ENCODE peak calls at places on chromosomes 13 and 19, in six cellular contexts. One of them, this sample, is unnamed. For H3K4me1, the result is how much of the 10 kb centered on the place peaks cover.

GRCh38 chr19:4060621-4061177 is 6.0 kb downstream of the ZBTB7A start:
- DNase-seq in heart right ventricle: no peak
- DNase-seq in transverse colon: peak
- DNase-seq in PC-3: no peak
- DNase-seq in tibial artery: no peak
- DNase-seq in fibroblast of lung: no peak
- DNase-seq in this sample: no peak

GRCh38 chr13:53264751-53265150 is 236.1 kb downstream of the OLFM4 start:
- DNase-seq in heart right ventricle: no peak
- DNase-seq in transverse colon: no peak
- DNase-seq in PC-3: no peak
- DNase-seq in tibial artery: no peak
- DNase-seq in fibroblast of lung: no peak
- DNase-seq in this sample: no peak

GRCh38 chr13:66210677-66211076 is 1019.5 kb downstream of the PCDH9 start:
- DNase-seq in heart right ventricle: no peak
- DNase-seq in transverse colon: no peak
- DNase-seq in PC-3: peak
- DNase-seq in tibial artery: no peak
- DNase-seq in fibroblast of lung: peak
- DNase-seq in this sample: no peak

GRCh38 chr19:4969772-4970531 is 1.0 kb downstream of the KDM4B start:
- DNase-seq in heart right ventricle: no peak
- DNase-seq in transverse colon: no peak
- DNase-seq in PC-3: peak
- DNase-seq in tibial artery: no peak
- DNase-seq in fibroblast of lung: peak
- DNase-seq in this sample: no peak

GRCh38 chr19:42989851-42990250 is 36.4 kb downstream of the PSG11 start:
- DNase-seq in heart right ventricle: no peak
- DNase-seq in transverse colon: no peak
- DNase-seq in PC-3: no peak
- DNase-seq in tibial artery: no peak
- DNase-seq in fibroblast of lung: peak
- DNase-seq in this sample: no peak

GRCh38 chr13:32737111-32737571 is 150.9 kb downstream of the PDS5B start:
- DNase-seq in heart right ventricle: no peak
- DNase-seq in transverse colon: no peak
- DNase-seq in PC-3: no peak
- DNase-seq in tibial artery: no peak
- DNase-seq in fibroblast of lung: peak
- DNase-seq in this sample: no peak

GRCh38 chr19:32404939-32405430 is 585 bp upstream of the DPY19L3 start:
- DNase-seq in heart right ventricle: peak
- DNase-seq in transverse colon: peak
- DNase-seq in PC-3: peak
- DNase-seq in tibial artery: peak
- DNase-seq in fibroblast of lung: peak
- DNase-seq in this sample: peak

GRCh38 chr13:20177049-20177831 is 15.5 kb downstream of the GJB2 start:
- DNase-seq in heart right ventricle: no peak
- DNase-seq in transverse colon: no peak
- DNase-seq in PC-3: no peak
- DNase-seq in tibial artery: no peak
- DNase-seq in fibroblast of lung: no peak
- DNase-seq in this sample: no peak

GRCh38 chr13:63124863-63125262 is 1709.2 kb upstream of the PCDH20 start:
- DNase-seq in heart right ventricle: no peak
- DNase-seq in transverse colon: no peak
- DNase-seq in PC-3: peak
- DNase-seq in tibial artery: no peak
- DNase-seq in fibroblast of lung: peak
- DNase-seq in this sample: no peak

GRCh38 chr13:49308104-49308875 is 60.6 kb downstream of the CDADC1 start:
- DNase-seq in heart right ventricle: peak
- DNase-seq in transverse colon: peak
- DNase-seq in PC-3: no peak
- DNase-seq in tibial artery: peak
- DNase-seq in fibroblast of lung: peak
- DNase-seq in this sample: peak

GRCh38 chr19:45168767-45169351 is 8.1 kb upstream of the NKPD1 start:
- DNase-seq in heart right ventricle: no peak
- DNase-seq in transverse colon: no peak
- DNase-seq in PC-3: no peak
- DNase-seq in tibial artery: no peak
- DNase-seq in fibroblast of lung: no peak
- DNase-seq in this sample: no peak

GRCh38 chr19:45163751-45164150 is 3.0 kb upstream of the NKPD1 start:
- DNase-seq in heart right ventricle: no peak
- DNase-seq in transverse colon: no peak
- DNase-seq in PC-3: no peak
- DNase-seq in tibial artery: no peak
- DNase-seq in fibroblast of lung: no peak
- DNase-seq in this sample: no peak

GRCh38 chr19:45164577-45165335 is 4.0 kb upstream of the NKPD1 start:
- DNase-seq in heart right ventricle: peak
- DNase-seq in transverse colon: peak
- DNase-seq in PC-3: no peak
- DNase-seq in tibial artery: no peak
- DNase-seq in fibroblast of lung: peak
- DNase-seq in this sample: peak

GRCh38 chr19:45169602-45170001 is 8.4 kb downstream of the TRAPPC6A start:
- DNase-seq in heart right ventricle: no peak
- DNase-seq in transverse colon: no peak
- DNase-seq in PC-3: no peak
- DNase-seq in tibial artery: no peak
- DNase-seq in fibroblast of lung: no peak
- DNase-seq in this sample: no peak

DNA sequence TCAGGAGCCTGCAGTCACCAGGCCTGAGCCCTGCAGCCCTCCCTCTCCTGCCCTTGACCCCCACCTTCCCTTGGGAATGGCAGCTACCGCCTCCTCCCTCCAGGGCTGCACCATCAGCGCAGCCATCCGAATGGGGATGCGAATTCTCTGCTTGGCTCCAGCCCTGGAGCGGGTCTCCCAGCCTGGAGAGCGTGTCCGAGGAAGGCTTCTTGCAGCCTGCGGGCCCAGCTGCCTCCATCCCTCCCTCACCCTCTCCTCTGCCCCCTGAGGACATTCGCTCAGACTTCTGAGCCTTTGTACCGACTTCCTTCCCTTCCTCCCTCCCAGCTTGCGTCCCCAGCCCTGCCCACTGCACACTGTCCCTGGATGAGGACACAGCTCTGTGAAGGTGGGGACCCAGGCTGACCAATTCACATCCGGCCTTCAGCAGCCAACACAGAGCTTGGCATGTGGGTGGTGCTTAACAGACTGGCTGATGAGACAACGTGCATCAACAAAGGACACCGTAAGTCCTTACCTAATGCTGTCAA is 6.0 kb upstream of the NKPD1 start:
- DNase-seq in heart right ventricle: no peak
- DNase-seq in transverse colon: no peak
- DNase-seq in PC-3: no peak
- DNase-seq in tibial artery: no peak
- DNase-seq in fibroblast of lung: no peak
- DNase-seq in this sample: no peak
- H3K27ac ChIP-seq in heart right ventricle: no peak
- H3K27ac ChIP-seq in transverse colon: no peak
- H3K27ac ChIP-seq in PC-3: no peak
- H3K27ac ChIP-seq in tibial artery: no peak
- H3K27ac ChIP-seq in fibroblast of lung: no peak
- H3K27ac ChIP-seq in this sample: no peak

GRCh38 chr19:18518639-18519038 is 3.2 kb downstream of the ELL start:
- DNase-seq in heart right ventricle: no peak
- DNase-seq in transverse colon: no peak
- DNase-seq in PC-3: no peak
- DNase-seq in tibial artery: no peak
- DNase-seq in fibroblast of lung: no peak
- DNase-seq in this sample: no peak
- H3K4me1 ChIP-seq in heart right ventricle: under half
- H3K4me1 ChIP-seq in transverse colon: under half
- H3K4me1 ChIP-seq in PC-3: under half
- H3K4me1 ChIP-seq in tibial artery: under half
- H3K4me1 ChIP-seq in fibroblast of lung: under half
- H3K4me1 ChIP-seq in this sample: half or more

DNA sequence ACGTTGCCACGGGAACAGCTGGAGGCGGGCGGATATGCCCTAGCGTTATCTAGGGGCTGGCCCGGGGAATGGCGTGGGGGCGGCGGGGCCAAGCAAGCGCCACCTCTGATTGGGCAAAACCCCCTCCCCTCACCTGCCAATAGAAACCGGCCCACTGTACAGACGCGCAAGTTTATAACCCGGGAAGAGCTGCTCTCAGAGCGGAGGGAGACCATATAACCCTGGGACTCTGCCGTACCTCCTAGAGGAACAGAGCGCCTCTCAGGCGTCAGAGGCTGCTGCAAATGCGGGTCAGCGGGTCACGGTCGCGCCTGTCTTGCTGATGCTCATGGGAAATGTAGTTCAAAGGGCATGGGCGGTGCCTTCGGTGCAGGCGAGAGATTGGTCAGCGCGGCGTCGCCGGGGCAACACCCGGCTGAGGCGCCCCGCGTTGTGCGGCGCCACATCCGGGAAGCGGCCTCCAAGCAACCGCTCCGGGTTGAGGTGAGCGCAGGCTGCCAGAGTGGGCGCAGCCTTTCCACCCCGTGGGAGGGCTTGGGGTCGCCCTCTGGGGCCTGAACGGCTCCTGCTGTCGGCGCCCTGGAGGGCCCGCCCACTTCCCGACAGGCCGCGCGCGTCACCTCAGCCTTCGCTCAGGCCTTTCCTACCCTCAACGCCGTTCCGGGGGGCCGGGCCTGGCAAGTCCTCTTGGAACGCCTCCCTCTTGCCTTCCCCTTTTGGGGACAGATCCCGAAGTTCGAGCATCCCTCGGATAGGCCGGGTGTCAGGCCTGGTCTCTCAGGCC is at the start of gene ZNF446:
- DNase-seq in heart right ventricle: peak
- DNase-seq in transverse colon: peak
- DNase-seq in PC-3: peak
- DNase-seq in tibial artery: peak
- DNase-seq in fibroblast of lung: peak
- DNase-seq in this sample: peak
- H3K27ac ChIP-seq in heart right ventricle: peak
- H3K27ac ChIP-seq in transverse colon: peak
- H3K27ac ChIP-seq in PC-3: peak
- H3K27ac ChIP-seq in tibial artery: peak
- H3K27ac ChIP-seq in fibroblast of lung: peak
- H3K27ac ChIP-seq in this sample: peak

GRCh38 chr19:15289673-15290072 is 42.7 kb downstream of the BRD4 start:
- DNase-seq in heart right ventricle: no peak
- DNase-seq in transverse colon: no peak
- DNase-seq in PC-3: no peak
- DNase-seq in tibial artery: no peak
- DNase-seq in fibroblast of lung: no peak
- DNase-seq in this sample: no peak
- H3K4me1 ChIP-seq in heart right ventricle: half or more
- H3K4me1 ChIP-seq in transverse colon: half or more
- H3K4me1 ChIP-seq in PC-3: under half
- H3K4me1 ChIP-seq in tibial artery: half or more
- H3K4me1 ChIP-seq in fibroblast of lung: under half
- H3K4me1 ChIP-seq in this sample: half or more

GRCh38 chr19:6198896-6199239 is 63.4 kb downstream of the ACSBG2 start:
- DNase-seq in heart right ventricle: no peak
- DNase-seq in transverse colon: no peak
- DNase-seq in PC-3: no peak
- DNase-seq in tibial artery: no peak
- DNase-seq in fibroblast of lung: no peak
- DNase-seq in this sample: no peak

GRCh38 chr19:6199240-6199983 is 63.9 kb downstream of the ACSBG2 start:
- DNase-seq in heart right ventricle: peak
- DNase-seq in transverse colon: peak
- DNase-seq in PC-3: peak
- DNase-seq in tibial artery: peak
- DNase-seq in fibroblast of lung: peak
- DNase-seq in this sample: peak

GRCh38 chr19:6204866-6205723 is 69.6 kb downstream of the ACSBG2 start:
- DNase-seq in heart right ventricle: no peak
- DNase-seq in transverse colon: no peak
- DNase-seq in PC-3: no peak
- DNase-seq in tibial artery: no peak
- DNase-seq in fibroblast of lung: no peak
- DNase-seq in this sample: no peak

GRCh38 chr19:6209233-6209632 is 70.5 kb downstream of the MLLT1 start:
- DNase-seq in heart right ventricle: no peak
- DNase-seq in transverse colon: no peak
- DNase-seq in PC-3: no peak
- DNase-seq in tibial artery: no peak
- DNase-seq in fibroblast of lung: no peak
- DNase-seq in this sample: no peak

GRCh38 chr19:6204212-6204611 is 68.7 kb downstream of the ACSBG2 start:
- DNase-seq in heart right ventricle: no peak
- DNase-seq in transverse colon: no peak
- DNase-seq in PC-3: no peak
- DNase-seq in tibial artery: no peak
- DNase-seq in fibroblast of lung: no peak
- DNase-seq in this sample: peak
- H3K27ac ChIP-seq in heart right ventricle: no peak
- H3K27ac ChIP-seq in transverse colon: no peak
- H3K27ac ChIP-seq in PC-3: no peak
- H3K27ac ChIP-seq in tibial artery: no peak
- H3K27ac ChIP-seq in fibroblast of lung: no peak
- H3K27ac ChIP-seq in this sample: no peak

GRCh38 chr13:40190656-40191100 is 475.8 kb downstream of the FOXO1 start:
- DNase-seq in heart right ventricle: no peak
- DNase-seq in transverse colon: peak
- DNase-seq in PC-3: peak
- DNase-seq in tibial artery: peak
- DNase-seq in fibroblast of lung: peak
- DNase-seq in this sample: no peak
- H3K4me1 ChIP-seq in heart right ventricle: under half
- H3K4me1 ChIP-seq in transverse colon: under half
- H3K4me1 ChIP-seq in PC-3: under half
- H3K4me1 ChIP-seq in tibial artery: under half
- H3K4me1 ChIP-seq in fibroblast of lung: under half
- H3K4me1 ChIP-seq in this sample: under half